ENCODE peak calls at places on chromosomes 5 and 9, in eight cellular contexts. One of them, this sample, is unnamed.

GRCh38 chr9:116589392-116590354 is 97.4 kb upstream of the TRIM32 start:
- DNase-seq in fibroblast of pulmonary artery: peak
- DNase-seq in NT2/D1: peak
- DNase-seq in CD8-positive, alpha-beta memory T cell: no peak
- DNase-seq in cardiac muscle cell: peak
- DNase-seq in spleen: no peak
- DNase-seq in neuronal stem cell: no peak
- DNase-seq in thyroid gland: no peak
- DNase-seq in this sample: no peak

GRCh38 chr5:17243287-17244063 is 26.0 kb downstream of the BASP1 start:
- DNase-seq in fibroblast of pulmonary artery: no peak
- DNase-seq in NT2/D1: no peak
- DNase-seq in CD8-positive, alpha-beta memory T cell: no peak
- DNase-seq in cardiac muscle cell: no peak
- DNase-seq in spleen: no peak
- DNase-seq in neuronal stem cell: no peak
- DNase-seq in thyroid gland: peak
- DNase-seq in this sample: no peak

GRCh38 chr5:73135429-73136276 is 15.3 kb downstream of the TMEM171 start:
- DNase-seq in fibroblast of pulmonary artery: no peak
- DNase-seq in NT2/D1: peak
- DNase-seq in CD8-positive, alpha-beta memory T cell: no peak
- DNase-seq in cardiac muscle cell: peak
- DNase-seq in spleen: no peak
- DNase-seq in neuronal stem cell: no peak
- DNase-seq in thyroid gland: peak
- DNase-seq in this sample: no peak

GRCh38 chr9:136438548-136438908 is 1.1 kb downstream of the INPP5E start:
- DNase-seq in fibroblast of pulmonary artery: no peak
- DNase-seq in NT2/D1: no peak
- DNase-seq in CD8-positive, alpha-beta memory T cell: no peak
- DNase-seq in cardiac muscle cell: peak
- DNase-seq in spleen: no peak
- DNase-seq in neuronal stem cell: peak
- DNase-seq in thyroid gland: peak
- DNase-seq in this sample: no peak

GRCh38 chr5:40754381-40755092 is 1.2 kb downstream of the TTC33 start:
- DNase-seq in fibroblast of pulmonary artery: peak
- DNase-seq in NT2/D1: no peak
- DNase-seq in CD8-positive, alpha-beta memory T cell: no peak
- DNase-seq in cardiac muscle cell: peak
- DNase-seq in spleen: no peak
- DNase-seq in neuronal stem cell: no peak
- DNase-seq in thyroid gland: no peak
- DNase-seq in this sample: no peak

GRCh38 chr9:2241461-2241874 is 226.3 kb downstream of the SMARCA2 start:
- DNase-seq in fibroblast of pulmonary artery: peak
- DNase-seq in NT2/D1: peak
- DNase-seq in CD8-positive, alpha-beta memory T cell: no peak
- DNase-seq in cardiac muscle cell: peak
- DNase-seq in spleen: peak
- DNase-seq in neuronal stem cell: peak
- DNase-seq in thyroid gland: peak
- DNase-seq in this sample: peak

GRCh38 chr9:36840895-36841536 is 193.1 kb downstream of the PAX5 start:
- DNase-seq in fibroblast of pulmonary artery: no peak
- DNase-seq in NT2/D1: no peak
- DNase-seq in CD8-positive, alpha-beta memory T cell: no peak
- DNase-seq in cardiac muscle cell: peak
- DNase-seq in spleen: no peak
- DNase-seq in neuronal stem cell: no peak
- DNase-seq in thyroid gland: no peak
- DNase-seq in this sample: no peak

GRCh38 chr9:34185778-34186551 is 7.1 kb downstream of the UBAP1 start:
- DNase-seq in fibroblast of pulmonary artery: peak
- DNase-seq in NT2/D1: no peak
- DNase-seq in CD8-positive, alpha-beta memory T cell: no peak
- DNase-seq in cardiac muscle cell: peak
- DNase-seq in spleen: no peak
- DNase-seq in neuronal stem cell: no peak
- DNase-seq in thyroid gland: peak
- DNase-seq in this sample: no peak

GRCh38 chr9:119370816-119371215 is 1.6 kb upstream of the BRINP1 start:
- DNase-seq in fibroblast of pulmonary artery: peak
- DNase-seq in NT2/D1: peak
- DNase-seq in CD8-positive, alpha-beta memory T cell: no peak
- DNase-seq in cardiac muscle cell: peak
- DNase-seq in spleen: no peak
- DNase-seq in neuronal stem cell: peak
- DNase-seq in thyroid gland: peak
- DNase-seq in this sample: no peak

GRCh38 chr5:55231476-55232193 is 1.8 kb downstream of the CCNO start:
- DNase-seq in fibroblast of pulmonary artery: no peak
- DNase-seq in NT2/D1: no peak
- DNase-seq in CD8-positive, alpha-beta memory T cell: no peak
- DNase-seq in cardiac muscle cell: peak
- DNase-seq in spleen: no peak
- DNase-seq in neuronal stem cell: peak
- DNase-seq in thyroid gland: peak
- DNase-seq in this sample: no peak

GRCh38 chr9:128034821-128035764 is 32.0 kb downstream of the NAIF1 start:
- DNase-seq in fibroblast of pulmonary artery: peak
- DNase-seq in NT2/D1: peak
- DNase-seq in CD8-positive, alpha-beta memory T cell: peak
- DNase-seq in cardiac muscle cell: peak
- DNase-seq in spleen: peak
- DNase-seq in neuronal stem cell: peak
- DNase-seq in thyroid gland: peak
- DNase-seq in this sample: peak

GRCh38 chr5:141514330-141515111 is 25.6 kb downstream of the PCDHGC5 start:
- DNase-seq in fibroblast of pulmonary artery: peak
- DNase-seq in NT2/D1: no peak
- DNase-seq in CD8-positive, alpha-beta memory T cell: no peak
- DNase-seq in cardiac muscle cell: peak
- DNase-seq in spleen: no peak
- DNase-seq in neuronal stem cell: no peak
- DNase-seq in thyroid gland: peak
- DNase-seq in this sample: no peak
- H3K4me3 ChIP-seq in fibroblast of pulmonary artery: no peak
- H3K4me3 ChIP-seq in NT2/D1: peak
- H3K4me3 ChIP-seq in CD8-positive, alpha-beta memory T cell: no peak
- H3K4me3 ChIP-seq in cardiac muscle cell: no peak
- H3K4me3 ChIP-seq in spleen: peak
- H3K4me3 ChIP-seq in neuronal stem cell: no peak
- H3K4me3 ChIP-seq in thyroid gland: peak
- H3K4me3 ChIP-seq in this sample: peak

DNA sequence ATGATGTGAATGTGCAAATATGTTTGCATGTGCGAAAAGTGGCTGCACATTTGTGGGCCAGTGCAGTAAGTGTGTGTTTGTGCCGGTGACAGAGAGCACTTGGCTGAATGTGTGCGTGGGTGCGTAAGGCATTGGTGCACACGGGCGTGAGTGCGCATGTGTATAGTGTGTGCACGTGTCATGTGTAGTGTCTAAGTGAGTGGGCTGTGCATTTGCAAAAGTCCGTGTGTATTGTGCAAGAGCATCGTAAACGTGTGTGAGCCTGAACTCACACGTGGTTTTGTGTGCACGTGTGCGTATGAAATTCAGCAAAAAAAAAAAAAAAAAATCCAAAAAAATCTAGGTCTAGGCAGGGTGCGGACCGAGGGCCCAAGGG is 6.5 kb upstream of the EBF1 start:
- DNase-seq in fibroblast of pulmonary artery: no peak
- DNase-seq in NT2/D1: no peak
- DNase-seq in CD8-positive, alpha-beta memory T cell: no peak
- DNase-seq in cardiac muscle cell: no peak
- DNase-seq in spleen: peak
- DNase-seq in neuronal stem cell: no peak
- DNase-seq in thyroid gland: no peak
- DNase-seq in this sample: no peak
- H3K4me3 ChIP-seq in fibroblast of pulmonary artery: no peak
- H3K4me3 ChIP-seq in NT2/D1: peak
- H3K4me3 ChIP-seq in CD8-positive, alpha-beta memory T cell: peak
- H3K4me3 ChIP-seq in cardiac muscle cell: peak
- H3K4me3 ChIP-seq in spleen: peak
- H3K4me3 ChIP-seq in neuronal stem cell: peak
- H3K4me3 ChIP-seq in thyroid gland: no peak
- H3K4me3 ChIP-seq in this sample: peak

GRCh38 chr5:180350296-180350695 is 2.8 kb downstream of the GFPT2 start:
- DNase-seq in fibroblast of pulmonary artery: no peak
- DNase-seq in NT2/D1: no peak
- DNase-seq in CD8-positive, alpha-beta memory T cell: no peak
- DNase-seq in cardiac muscle cell: no peak
- DNase-seq in spleen: no peak
- DNase-seq in neuronal stem cell: no peak
- DNase-seq in thyroid gland: no peak
- DNase-seq in this sample: no peak
- H3K4me3 ChIP-seq in fibroblast of pulmonary artery: peak
- H3K4me3 ChIP-seq in NT2/D1: no peak
- H3K4me3 ChIP-seq in CD8-positive, alpha-beta memory T cell: no peak
- H3K4me3 ChIP-seq in cardiac muscle cell: no peak
- H3K4me3 ChIP-seq in spleen: no peak
- H3K4me3 ChIP-seq in neuronal stem cell: no peak
- H3K4me3 ChIP-seq in thyroid gland: no peak
- H3K4me3 ChIP-seq in this sample: no peak

DNA sequence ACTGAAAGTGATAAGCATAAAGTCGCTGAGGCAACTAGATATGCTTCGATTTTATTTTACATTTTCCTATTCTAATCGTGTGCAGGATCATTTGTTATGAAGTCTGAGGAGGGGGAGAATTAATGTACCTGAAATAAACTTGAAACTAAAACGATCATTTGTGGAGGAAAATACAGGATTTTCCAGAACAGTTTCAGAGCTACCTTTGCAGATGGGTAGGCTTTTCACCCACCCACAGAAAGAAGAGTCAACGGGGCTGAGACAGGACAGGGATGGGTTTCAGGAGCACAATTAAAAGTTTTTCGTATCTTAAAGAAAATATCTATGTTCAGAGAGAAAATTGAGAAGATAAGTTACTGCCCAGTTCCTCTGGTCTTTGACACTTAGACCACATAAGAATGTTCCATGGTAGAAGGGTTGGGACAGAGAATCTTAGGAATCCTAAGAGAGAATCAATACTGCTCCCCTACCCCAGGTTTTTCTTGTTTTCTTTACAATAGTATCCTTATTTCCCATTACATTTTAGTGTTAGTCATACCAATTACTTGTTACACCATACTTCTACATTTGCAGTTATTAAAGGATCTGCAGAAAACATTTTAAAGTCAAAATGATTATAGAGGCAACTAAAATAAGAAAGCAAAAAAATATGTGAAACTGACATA is 211.4 kb downstream of the DEPDC1B start:
- DNase-seq in fibroblast of pulmonary artery: no peak
- DNase-seq in NT2/D1: no peak
- DNase-seq in CD8-positive, alpha-beta memory T cell: no peak
- DNase-seq in cardiac muscle cell: no peak
- DNase-seq in spleen: no peak
- DNase-seq in neuronal stem cell: no peak
- DNase-seq in thyroid gland: no peak
- DNase-seq in this sample: no peak
- H3K4me3 ChIP-seq in fibroblast of pulmonary artery: no peak
- H3K4me3 ChIP-seq in NT2/D1: no peak
- H3K4me3 ChIP-seq in CD8-positive, alpha-beta memory T cell: no peak
- H3K4me3 ChIP-seq in cardiac muscle cell: no peak
- H3K4me3 ChIP-seq in spleen: no peak
- H3K4me3 ChIP-seq in neuronal stem cell: no peak
- H3K4me3 ChIP-seq in thyroid gland: no peak
- H3K4me3 ChIP-seq in this sample: peak

GRCh38 chr5:174312641-174313040 is 267.1 kb downstream of the NSG2 start:
- DNase-seq in fibroblast of pulmonary artery: no peak
- DNase-seq in NT2/D1: no peak
- DNase-seq in CD8-positive, alpha-beta memory T cell: no peak
- DNase-seq in cardiac muscle cell: no peak
- DNase-seq in spleen: peak
- DNase-seq in neuronal stem cell: no peak
- DNase-seq in thyroid gland: no peak
- DNase-seq in this sample: peak
- H3K4me3 ChIP-seq in fibroblast of pulmonary artery: no peak
- H3K4me3 ChIP-seq in NT2/D1: no peak
- H3K4me3 ChIP-seq in CD8-positive, alpha-beta memory T cell: no peak
- H3K4me3 ChIP-seq in cardiac muscle cell: no peak
- H3K4me3 ChIP-seq in spleen: no peak
- H3K4me3 ChIP-seq in neuronal stem cell: no peak
- H3K4me3 ChIP-seq in thyroid gland: no peak
- H3K4me3 ChIP-seq in this sample: no peak

DNA sequence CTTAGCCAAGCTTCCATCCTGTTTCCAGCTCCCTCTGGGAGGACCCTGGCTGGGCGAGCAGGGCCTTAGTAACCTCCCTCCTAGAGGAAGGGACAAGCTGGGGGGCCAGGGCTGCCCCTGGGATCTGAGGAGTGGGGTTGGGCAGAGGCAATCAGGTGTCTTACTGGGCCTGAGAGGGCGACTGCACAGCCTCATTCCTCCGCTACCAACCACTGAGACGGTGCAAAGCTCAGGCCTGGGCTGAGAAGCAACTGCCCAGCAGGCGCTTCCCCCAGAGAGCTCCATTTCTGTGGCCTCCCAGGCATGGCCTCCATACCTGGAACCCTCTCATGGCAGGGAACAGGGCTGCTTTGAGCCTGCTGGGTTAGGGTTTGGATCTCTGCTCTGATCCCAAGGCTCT is 18.8 kb upstream of the GFPT2 start:
- DNase-seq in fibroblast of pulmonary artery: no peak
- DNase-seq in NT2/D1: no peak
- DNase-seq in CD8-positive, alpha-beta memory T cell: no peak
- DNase-seq in cardiac muscle cell: no peak
- DNase-seq in spleen: no peak
- DNase-seq in neuronal stem cell: no peak
- DNase-seq in thyroid gland: no peak
- DNase-seq in this sample: no peak
- H3K4me3 ChIP-seq in fibroblast of pulmonary artery: no peak
- H3K4me3 ChIP-seq in NT2/D1: no peak
- H3K4me3 ChIP-seq in CD8-positive, alpha-beta memory T cell: no peak
- H3K4me3 ChIP-seq in cardiac muscle cell: no peak
- H3K4me3 ChIP-seq in spleen: no peak
- H3K4me3 ChIP-seq in neuronal stem cell: no peak
- H3K4me3 ChIP-seq in thyroid gland: no peak
- H3K4me3 ChIP-seq in this sample: no peak

DNA sequence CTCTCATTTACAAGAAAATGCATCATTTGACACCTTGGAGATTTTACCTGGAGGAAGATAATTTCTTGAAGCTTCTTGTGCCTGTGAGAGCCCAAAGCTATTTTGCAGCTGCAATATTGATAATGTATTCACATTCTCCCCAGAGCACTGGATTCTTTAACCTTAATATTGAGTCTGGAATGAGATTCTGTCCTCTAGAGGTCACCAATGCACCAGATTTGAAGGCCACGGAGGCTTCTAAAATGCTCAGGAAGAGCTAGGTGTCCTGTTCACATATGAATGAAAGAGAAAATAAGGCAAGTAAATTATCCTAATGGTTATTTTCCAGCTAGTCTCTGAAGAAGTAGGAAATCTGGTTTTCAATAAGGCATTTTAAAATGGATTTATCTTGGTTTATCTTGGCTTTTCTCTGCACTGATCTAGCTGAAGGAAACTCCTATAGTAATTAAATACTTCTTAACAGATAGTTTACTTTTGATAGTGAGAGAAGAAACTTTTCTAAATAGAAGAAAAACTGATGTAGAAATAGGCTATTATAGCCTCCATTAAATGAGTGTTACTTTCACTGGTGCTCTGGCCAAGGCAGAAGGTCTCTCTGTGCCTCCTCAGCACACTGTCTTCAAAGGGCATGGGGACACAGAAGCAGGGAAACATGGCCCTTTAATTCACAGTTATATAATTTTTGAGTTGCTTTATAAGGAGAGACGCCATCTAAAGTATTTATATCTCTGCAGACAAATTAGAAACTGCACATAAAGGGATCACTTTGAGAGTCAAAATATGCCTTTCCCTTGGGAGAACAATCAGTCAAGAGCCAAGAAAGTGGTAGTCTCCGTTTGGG is 297.0 kb upstream of the ACTBL2 start:
- DNase-seq in fibroblast of pulmonary artery: peak
- DNase-seq in NT2/D1: peak
- DNase-seq in CD8-positive, alpha-beta memory T cell: no peak
- DNase-seq in cardiac muscle cell: peak
- DNase-seq in spleen: no peak
- DNase-seq in neuronal stem cell: peak
- DNase-seq in thyroid gland: peak
- DNase-seq in this sample: no peak
- H3K4me3 ChIP-seq in fibroblast of pulmonary artery: no peak
- H3K4me3 ChIP-seq in NT2/D1: no peak
- H3K4me3 ChIP-seq in CD8-positive, alpha-beta memory T cell: no peak
- H3K4me3 ChIP-seq in cardiac muscle cell: no peak
- H3K4me3 ChIP-seq in spleen: no peak
- H3K4me3 ChIP-seq in neuronal stem cell: no peak
- H3K4me3 ChIP-seq in thyroid gland: no peak
- H3K4me3 ChIP-seq in this sample: peak

This sample was measured in coronary artery.